ENCODE peak calls at places on chromosome 13, in ten cellular contexts. One of them, this sample, is unnamed.

GRCh38 chr13:35231426-35231825 is 245.1 kb downstream of the MAB21L1 start:
- DNase-seq in GM13977: no peak
- DNase-seq in uterus: no peak
- DNase-seq in endothelial cell: no peak
- DNase-seq in mucosa of descending colon: no peak
- DNase-seq in WTC11: no peak
- DNase-seq in B cell: no peak
- DNase-seq in HFF-Myc: no peak
- DNase-seq in foreskin keratinocyte: no peak
- DNase-seq in mammary epithelial cell: no peak
- DNase-seq in this sample: no peak

GRCh38 chr13:50573046-50573445 is 270.4 kb downstream of the DLEU7 start:
- DNase-seq in GM13977: no peak
- DNase-seq in uterus: no peak
- DNase-seq in endothelial cell: no peak
- DNase-seq in mucosa of descending colon: no peak
- DNase-seq in WTC11: no peak
- DNase-seq in B cell: no peak
- DNase-seq in HFF-Myc: no peak
- DNase-seq in foreskin keratinocyte: no peak
- DNase-seq in mammary epithelial cell: no peak
- DNase-seq in this sample: no peak

GRCh38 chr13:94825507-94825906 is 113.2 kb upstream of the SOX21 start:
- DNase-seq in GM13977: no peak
- DNase-seq in uterus: peak
- DNase-seq in endothelial cell: no peak
- DNase-seq in mucosa of descending colon: no peak
- DNase-seq in WTC11: peak
- DNase-seq in B cell: no peak
- DNase-seq in HFF-Myc: peak
- DNase-seq in foreskin keratinocyte: no peak
- DNase-seq in mammary epithelial cell: no peak
- DNase-seq in this sample: peak

GRCh38 chr13:51957377-51958216 is 53.7 kb downstream of the ATP7B start:
- DNase-seq in GM13977: no peak
- DNase-seq in uterus: no peak
- DNase-seq in endothelial cell: no peak
- DNase-seq in mucosa of descending colon: no peak
- DNase-seq in WTC11: no peak
- DNase-seq in B cell: no peak
- DNase-seq in HFF-Myc: no peak
- DNase-seq in foreskin keratinocyte: no peak
- DNase-seq in mammary epithelial cell: no peak
- DNase-seq in this sample: no peak

GRCh38 chr13:101552797-101553196 is 100.3 kb downstream of the ITGBL1 start:
- DNase-seq in GM13977: no peak
- DNase-seq in uterus: no peak
- DNase-seq in endothelial cell: no peak
- DNase-seq in mucosa of descending colon: no peak
- DNase-seq in WTC11: no peak
- DNase-seq in B cell: no peak
- DNase-seq in HFF-Myc: no peak
- DNase-seq in foreskin keratinocyte: peak
- DNase-seq in mammary epithelial cell: peak
- DNase-seq in this sample: no peak

GRCh38 chr13:99590519-99591011 is 89.3 kb downstream of the TM9SF2 start:
- DNase-seq in GM13977: no peak
- DNase-seq in uterus: no peak
- DNase-seq in endothelial cell: no peak
- DNase-seq in mucosa of descending colon: no peak
- DNase-seq in WTC11: no peak
- DNase-seq in B cell: no peak
- DNase-seq in HFF-Myc: no peak
- DNase-seq in foreskin keratinocyte: no peak
- DNase-seq in mammary epithelial cell: peak
- DNase-seq in this sample: no peak

GRCh38 chr13:65911546-65912193 is 1318.5 kb downstream of the PCDH9 start:
- DNase-seq in GM13977: no peak
- DNase-seq in uterus: no peak
- DNase-seq in endothelial cell: no peak
- DNase-seq in mucosa of descending colon: no peak
- DNase-seq in WTC11: no peak
- DNase-seq in B cell: no peak
- DNase-seq in HFF-Myc: no peak
- DNase-seq in foreskin keratinocyte: no peak
- DNase-seq in mammary epithelial cell: no peak
- DNase-seq in this sample: no peak

GRCh38 chr13:50230365-50230978 is 215.2 kb downstream of the KCNRG start:
- DNase-seq in GM13977: no peak
- DNase-seq in uterus: no peak
- DNase-seq in endothelial cell: no peak
- DNase-seq in mucosa of descending colon: no peak
- DNase-seq in WTC11: no peak
- DNase-seq in B cell: peak
- DNase-seq in HFF-Myc: no peak
- DNase-seq in foreskin keratinocyte: peak
- DNase-seq in mammary epithelial cell: peak
- DNase-seq in this sample: no peak

GRCh38 chr13:70162141-70162540 is 53.9 kb upstream of the KLHL1 start:
- DNase-seq in GM13977: no peak
- DNase-seq in uterus: no peak
- DNase-seq in endothelial cell: no peak
- DNase-seq in mucosa of descending colon: no peak
- DNase-seq in WTC11: no peak
- DNase-seq in B cell: no peak
- DNase-seq in HFF-Myc: no peak
- DNase-seq in foreskin keratinocyte: no peak
- DNase-seq in mammary epithelial cell: no peak
- DNase-seq in this sample: no peak

GRCh38 chr13:53174550-53174949 is 145.9 kb downstream of the OLFM4 start:
- DNase-seq in GM13977: no peak
- DNase-seq in uterus: peak
- DNase-seq in endothelial cell: no peak
- DNase-seq in mucosa of descending colon: no peak
- DNase-seq in WTC11: no peak
- DNase-seq in B cell: no peak
- DNase-seq in HFF-Myc: no peak
- DNase-seq in foreskin keratinocyte: no peak
- DNase-seq in mammary epithelial cell: no peak
- DNase-seq in this sample: no peak

GRCh38 chr13:66225071-66225470 is 1005.1 kb downstream of the PCDH9 start:
- DNase-seq in GM13977: no peak
- DNase-seq in uterus: no peak
- DNase-seq in endothelial cell: no peak
- DNase-seq in mucosa of descending colon: no peak
- DNase-seq in WTC11: peak
- DNase-seq in B cell: no peak
- DNase-seq in HFF-Myc: no peak
- DNase-seq in foreskin keratinocyte: no peak
- DNase-seq in mammary epithelial cell: no peak
- DNase-seq in this sample: no peak

GRCh38 chr13:105572401-105572800 is 963.1 kb downstream of the EFNB2 start:
- DNase-seq in GM13977: no peak
- DNase-seq in uterus: no peak
- DNase-seq in endothelial cell: no peak
- DNase-seq in mucosa of descending colon: no peak
- DNase-seq in WTC11: no peak
- DNase-seq in B cell: no peak
- DNase-seq in HFF-Myc: no peak
- DNase-seq in foreskin keratinocyte: no peak
- DNase-seq in mammary epithelial cell: peak
- DNase-seq in this sample: no peak

GRCh38 chr13:114130131-114130707 is 2.2 kb downstream of the RASA3 start:
- DNase-seq in GM13977: no peak
- DNase-seq in uterus: no peak
- DNase-seq in endothelial cell: no peak
- DNase-seq in mucosa of descending colon: no peak
- DNase-seq in WTC11: no peak
- DNase-seq in B cell: no peak
- DNase-seq in HFF-Myc: no peak
- DNase-seq in foreskin keratinocyte: no peak
- DNase-seq in mammary epithelial cell: no peak
- DNase-seq in this sample: no peak
- TF ChIP-seq CTCF in GM13977: no peak
- TF ChIP-seq CTCF in uterus: no peak
- TF ChIP-seq CTCF in endothelial cell: no peak
- TF ChIP-seq CTCF in mucosa of descending colon: no peak
- TF ChIP-seq CTCF in WTC11: no peak
- TF ChIP-seq CTCF in B cell: no peak
- TF ChIP-seq CTCF in HFF-Myc: no peak
- TF ChIP-seq CTCF in foreskin keratinocyte: no peak
- TF ChIP-seq CTCF in mammary epithelial cell: no peak
- TF ChIP-seq CTCF in this sample: no peak

GRCh38 chr13:23753523-23753922 is 135.7 kb downstream of the MIPEP start:
- DNase-seq in GM13977: no peak
- DNase-seq in uterus: no peak
- DNase-seq in endothelial cell: no peak
- DNase-seq in mucosa of descending colon: no peak
- DNase-seq in WTC11: no peak
- DNase-seq in B cell: no peak
- DNase-seq in HFF-Myc: no peak
- DNase-seq in foreskin keratinocyte: no peak
- DNase-seq in mammary epithelial cell: peak
- DNase-seq in this sample: no peak
- TF ChIP-seq CTCF in GM13977: no peak
- TF ChIP-seq CTCF in uterus: no peak
- TF ChIP-seq CTCF in endothelial cell: no peak
- TF ChIP-seq CTCF in mucosa of descending colon: no peak
- TF ChIP-seq CTCF in WTC11: no peak
- TF ChIP-seq CTCF in B cell: no peak
- TF ChIP-seq CTCF in HFF-Myc: no peak
- TF ChIP-seq CTCF in foreskin keratinocyte: no peak
- TF ChIP-seq CTCF in mammary epithelial cell: no peak
- TF ChIP-seq CTCF in this sample: no peak

GRCh38 chr13:68232351-68233130 is 1002.4 kb upstream of the PCDH9 start:
- DNase-seq in GM13977: no peak
- DNase-seq in uterus: no peak
- DNase-seq in endothelial cell: no peak
- DNase-seq in mucosa of descending colon: no peak
- DNase-seq in WTC11: no peak
- DNase-seq in B cell: no peak
- DNase-seq in HFF-Myc: no peak
- DNase-seq in foreskin keratinocyte: peak
- DNase-seq in mammary epithelial cell: peak
- DNase-seq in this sample: no peak

DNA sequence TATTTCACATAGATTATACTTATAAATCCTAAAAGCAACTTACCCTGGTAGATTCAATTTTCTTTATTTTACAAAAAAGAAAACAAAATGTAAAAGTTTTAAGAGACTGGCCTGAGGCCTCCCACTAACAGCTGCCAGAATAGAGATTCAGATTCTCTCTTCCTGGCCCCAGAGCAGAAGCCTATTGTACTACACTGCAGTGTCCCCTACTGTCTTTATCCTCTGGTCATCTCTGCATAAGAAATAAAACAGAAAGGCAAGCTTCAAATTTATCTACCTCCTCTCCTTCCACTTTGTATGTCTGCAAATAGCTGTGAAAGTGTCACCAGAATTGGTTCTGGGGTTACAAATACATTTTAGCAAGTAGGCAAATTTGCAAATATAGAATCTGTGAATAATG is 1004.1 kb upstream of the PCDH9 start:
- DNase-seq in GM13977: no peak
- DNase-seq in uterus: no peak
- DNase-seq in endothelial cell: no peak
- DNase-seq in mucosa of descending colon: no peak
- DNase-seq in WTC11: no peak
- DNase-seq in B cell: no peak
- DNase-seq in HFF-Myc: no peak
- DNase-seq in foreskin keratinocyte: peak
- DNase-seq in mammary epithelial cell: peak
- DNase-seq in this sample: no peak
- TF ChIP-seq CTCF in GM13977: no peak
- TF ChIP-seq CTCF in uterus: no peak
- TF ChIP-seq CTCF in endothelial cell: no peak
- TF ChIP-seq CTCF in mucosa of descending colon: no peak
- TF ChIP-seq CTCF in WTC11: no peak
- TF ChIP-seq CTCF in B cell: no peak
- TF ChIP-seq CTCF in HFF-Myc: no peak
- TF ChIP-seq CTCF in foreskin keratinocyte: no peak
- TF ChIP-seq CTCF in mammary epithelial cell: peak
- TF ChIP-seq CTCF in this sample: no peak

GRCh38 chr13:39038569-39038898 is 278 bp downstream of the NHLRC3 start:
- DNase-seq in GM13977: peak
- DNase-seq in uterus: peak
- DNase-seq in endothelial cell: no peak
- DNase-seq in mucosa of descending colon: no peak
- DNase-seq in WTC11: no peak
- DNase-seq in B cell: peak
- DNase-seq in HFF-Myc: no peak
- DNase-seq in foreskin keratinocyte: peak
- DNase-seq in mammary epithelial cell: peak
- DNase-seq in this sample: peak

GRCh38 chr13:39039033-39039432 is 777 bp downstream of the NHLRC3 start:
- DNase-seq in GM13977: no peak
- DNase-seq in uterus: no peak
- DNase-seq in endothelial cell: no peak
- DNase-seq in mucosa of descending colon: no peak
- DNase-seq in WTC11: no peak
- DNase-seq in B cell: peak
- DNase-seq in HFF-Myc: no peak
- DNase-seq in foreskin keratinocyte: no peak
- DNase-seq in mammary epithelial cell: no peak
- DNase-seq in this sample: no peak

GRCh38 chr13:39037880-39038568 is at the start of the genes NHLRC3 and PROSER1:
- DNase-seq in GM13977: peak
- DNase-seq in uterus: peak
- DNase-seq in endothelial cell: peak
- DNase-seq in mucosa of descending colon: peak
- DNase-seq in WTC11: peak
- DNase-seq in B cell: peak
- DNase-seq in HFF-Myc: peak
- DNase-seq in foreskin keratinocyte: peak
- DNase-seq in mammary epithelial cell: peak
- DNase-seq in this sample: peak

GRCh38 chr13:39036212-39036611 is 1.7 kb downstream of the PROSER1 start:
- DNase-seq in GM13977: no peak
- DNase-seq in uterus: no peak
- DNase-seq in endothelial cell: no peak
- DNase-seq in mucosa of descending colon: no peak
- DNase-seq in WTC11: no peak
- DNase-seq in B cell: peak
- DNase-seq in HFF-Myc: no peak
- DNase-seq in foreskin keratinocyte: peak
- DNase-seq in mammary epithelial cell: peak
- DNase-seq in this sample: no peak

DNA sequence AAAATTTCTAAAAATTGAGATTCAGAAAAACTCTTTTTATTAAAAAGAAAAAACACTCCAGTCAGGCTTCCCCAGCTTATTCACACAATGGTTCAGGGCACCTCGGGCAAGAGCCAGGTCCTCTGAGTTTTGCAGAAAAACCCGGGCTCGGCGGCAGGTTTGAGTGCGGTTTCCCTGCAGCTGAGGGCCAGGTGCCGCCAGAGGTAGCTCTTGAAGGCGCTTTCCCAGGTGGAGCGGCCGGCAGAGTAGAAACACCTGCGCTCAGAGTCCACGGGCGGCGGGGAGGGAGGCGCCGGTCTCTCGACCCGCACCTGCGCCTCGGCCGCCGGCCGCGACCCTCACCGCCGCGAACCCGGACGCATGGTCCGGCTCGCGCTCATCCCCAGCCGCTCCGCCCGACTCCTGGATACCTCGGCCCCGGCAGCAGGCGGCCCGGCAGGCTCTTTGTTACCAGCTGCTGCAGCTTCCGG is 444 bp downstream of the PROSER1 start:
- DNase-seq in GM13977: no peak
- DNase-seq in uterus: no peak
- DNase-seq in endothelial cell: no peak
- DNase-seq in mucosa of descending colon: no peak
- DNase-seq in WTC11: no peak
- DNase-seq in B cell: no peak
- DNase-seq in HFF-Myc: no peak
- DNase-seq in foreskin keratinocyte: peak
- DNase-seq in mammary epithelial cell: no peak
- DNase-seq in this sample: peak
- TF ChIP-seq CTCF in GM13977: no peak
- TF ChIP-seq CTCF in uterus: no peak
- TF ChIP-seq CTCF in endothelial cell: no peak
- TF ChIP-seq CTCF in mucosa of descending colon: no peak
- TF ChIP-seq CTCF in WTC11: no peak
- TF ChIP-seq CTCF in B cell: no peak
- TF ChIP-seq CTCF in HFF-Myc: no peak
- TF ChIP-seq CTCF in foreskin keratinocyte: no peak
- TF ChIP-seq CTCF in mammary epithelial cell: peak
- TF ChIP-seq CTCF in this sample: no peak